ENCODE peak calls at places on chromosome 1, in eight cellular contexts. One of them, this sample, is unnamed.

GRCh38 chr1:51986718-51987117 is 3.8 kb downstream of the RAB3B start:
- DNase-seq in neural crest cell: no peak
- DNase-seq in GM12892: no peak
- DNase-seq in caudate nucleus: no peak
- DNase-seq in Calu3: no peak
- DNase-seq in SHP77: no peak
- DNase-seq in HEK293T: no peak
- DNase-seq in ACHN: no peak
- DNase-seq in this sample: no peak

GRCh38 chr1:234853906-234854647 is 244.1 kb upstream of the IRF2BP2 start:
- DNase-seq in caudate nucleus: no peak
- DNase-seq in Calu3: no peak
- DNase-seq in neural crest cell: no peak
- DNase-seq in SHP77: no peak
- DNase-seq in GM12892: no peak
- DNase-seq in HEK293T: no peak
- DNase-seq in ACHN: no peak
- DNase-seq in this sample: no peak

GRCh38 chr1:42239555-42239954 is 75.0 kb upstream of the GUCA2A start:
- DNase-seq in HEK293T: no peak
- DNase-seq in caudate nucleus: no peak
- DNase-seq in neural crest cell: no peak
- DNase-seq in ACHN: no peak
- DNase-seq in GM12892: no peak
- DNase-seq in Calu3: no peak
- DNase-seq in SHP77: no peak
- DNase-seq in this sample: no peak

GRCh38 chr1:96730574-96731298 is 9.2 kb downstream of the PTBP2 start:
- DNase-seq in SHP77: no peak
- DNase-seq in Calu3: no peak
- DNase-seq in ACHN: no peak
- DNase-seq in caudate nucleus: no peak
- DNase-seq in HEK293T: no peak
- DNase-seq in GM12892: no peak
- DNase-seq in neural crest cell: no peak
- DNase-seq in this sample: no peak

GRCh38 chr1:224525411-224526040 is 90.6 kb upstream of the CNIH3 start:
- DNase-seq in GM12892: no peak
- DNase-seq in neural crest cell: no peak
- DNase-seq in Calu3: no peak
- DNase-seq in HEK293T: no peak
- DNase-seq in caudate nucleus: no peak
- DNase-seq in ACHN: no peak
- DNase-seq in SHP77: no peak
- DNase-seq in this sample: no peak

GRCh38 chr1:39484564-39484963 is 6.9 kb upstream of the BMP8A start:
- DNase-seq in GM12892: no peak
- DNase-seq in HEK293T: no peak
- DNase-seq in neural crest cell: no peak
- DNase-seq in ACHN: no peak
- DNase-seq in Calu3: no peak
- DNase-seq in caudate nucleus: no peak
- DNase-seq in SHP77: no peak
- DNase-seq in this sample: no peak

GRCh38 chr1:93302078-93302477 is 43.6 kb upstream of the DR1 start:
- DNase-seq in ACHN: no peak
- DNase-seq in GM12892: no peak
- DNase-seq in caudate nucleus: no peak
- DNase-seq in neural crest cell: no peak
- DNase-seq in HEK293T: no peak
- DNase-seq in Calu3: no peak
- DNase-seq in SHP77: no peak
- DNase-seq in this sample: no peak

GRCh38 chr1:33429846-33430750 is 797 bp downstream of the PHC2 start:
- DNase-seq in Calu3: peak; percentile 73
- DNase-seq in neural crest cell: peak; percentile 25
- DNase-seq in caudate nucleus: no peak
- DNase-seq in HEK293T: peak; percentile 65
- DNase-seq in SHP77: no peak
- DNase-seq in ACHN: no peak
- DNase-seq in GM12892: peak; percentile 23
- DNase-seq in this sample: no peak

GRCh38 chr1:214102907-214103306 is 115.1 kb downstream of the PROX1 start:
- DNase-seq in HEK293T: no peak
- DNase-seq in GM12892: no peak
- DNase-seq in Calu3: peak; percentile 52
- DNase-seq in ACHN: peak; percentile 40
- DNase-seq in neural crest cell: no peak
- DNase-seq in SHP77: no peak
- DNase-seq in caudate nucleus: no peak
- DNase-seq in this sample: peak; percentile 25

GRCh38 chr1:114367810-114368209 is 143.2 kb downstream of the TRIM33 start:
- DNase-seq in HEK293T: no peak
- DNase-seq in Calu3: no peak
- DNase-seq in neural crest cell: no peak
- DNase-seq in caudate nucleus: no peak
- DNase-seq in ACHN: no peak
- DNase-seq in SHP77: no peak
- DNase-seq in GM12892: no peak
- DNase-seq in this sample: no peak

GRCh38 chr1:214328770-214329455 is 48.0 kb downstream of the SMYD2 start:
- DNase-seq in GM12892: peak; percentile 54
- DNase-seq in ACHN: peak; percentile 82
- DNase-seq in SHP77: peak; percentile 71
- DNase-seq in neural crest cell: peak; percentile 70
- DNase-seq in caudate nucleus: peak; percentile 84
- DNase-seq in Calu3: peak; percentile 83
- DNase-seq in HEK293T: peak; percentile 84
- DNase-seq in this sample: peak; percentile 90

GRCh38 chr1:193311226-193311948 is 125.0 kb upstream of the B3GALT2 start:
- DNase-seq in HEK293T: no peak
- DNase-seq in SHP77: peak; percentile 14
- DNase-seq in Calu3: no peak
- DNase-seq in ACHN: no peak
- DNase-seq in GM12892: no peak
- DNase-seq in neural crest cell: no peak
- DNase-seq in caudate nucleus: no peak
- DNase-seq in this sample: no peak

GRCh38 chr1:202811296-202812175 is 782 bp downstream of the PCAT6 start:
- DNase-seq in Calu3: peak; percentile 29
- DNase-seq in ACHN: no peak
- DNase-seq in caudate nucleus: no peak
- DNase-seq in HEK293T: no peak
- DNase-seq in neural crest cell: no peak
- DNase-seq in GM12892: peak; percentile 38
- DNase-seq in SHP77: no peak
- DNase-seq in this sample: no peak

GRCh38 chr1:15038232-15039016 is 115.1 kb upstream of the TMEM51 start:
- DNase-seq in GM12892: no peak
- DNase-seq in ACHN: peak; percentile 58
- DNase-seq in HEK293T: peak; percentile 62
- DNase-seq in SHP77: peak; percentile 11
- DNase-seq in Calu3: peak; percentile 31
- DNase-seq in caudate nucleus: no peak
- DNase-seq in neural crest cell: no peak
- DNase-seq in this sample: peak; percentile 50

GRCh38 chr1:39398278-39399010 is 93.0 kb upstream of the BMP8A start:
- DNase-seq in Calu3: peak; percentile 91
- DNase-seq in GM12892: no peak
- DNase-seq in ACHN: peak; percentile 97
- DNase-seq in HEK293T: peak; percentile 44
- DNase-seq in neural crest cell: no peak
- DNase-seq in SHP77: no peak
- DNase-seq in caudate nucleus: peak; percentile 18
- DNase-seq in this sample: peak; percentile 95

GRCh38 chr1:27099904-27100796 is 54.8 kb downstream of the SLC9A1 start:
- DNase-seq in neural crest cell: no peak
- DNase-seq in ACHN: no peak
- DNase-seq in SHP77: no peak
- DNase-seq in caudate nucleus: no peak
- DNase-seq in Calu3: no peak
- DNase-seq in GM12892: no peak
- DNase-seq in HEK293T: no peak
- DNase-seq in this sample: no peak